ENCODE peak calls at places on chromosomes 6 and 20, in nine cellular contexts. One of them, this sample, is unnamed.

GRCh38 chr20:1946762-1947534 is 46.9 kb downstream of the PDYN start:
- DNase-seq in tibial nerve: peak
- DNase-seq in activated naive CD4-positive, alpha-beta T cell: no peak
- DNase-seq in activated gamma-delta T cell treated with anti-CD3 and anti-CD28 coated beads, Interleukin-2, amount 50 U/mL, for 16 hours: no peak
- DNase-seq in HS-5: no peak
- DNase-seq in aorta: peak
- DNase-seq in T-helper 17 cell: no peak
- DNase-seq in stimulated activated CD8-positive, alpha-beta memory T cell treated with anti-CD3 and anti-CD28 coated beads, Interleukin-2, amount 100 ng/mL, for 1 hour: no peak
- DNase-seq in kidney tubule cell: peak
- DNase-seq in this sample: peak

GRCh38 chr6:112189494-112189893 is 64.9 kb downstream of the LAMA4 start:
- DNase-seq in T-helper 17 cell: no peak
- DNase-seq in activated gamma-delta T cell treated with anti-CD3 and anti-CD28 coated beads, Interleukin-2, amount 50 U/mL, for 16 hours: no peak
- DNase-seq in HS-5: no peak
- DNase-seq in stimulated activated CD8-positive, alpha-beta memory T cell treated with anti-CD3 and anti-CD28 coated beads, Interleukin-2, amount 100 ng/mL, for 1 hour: no peak
- DNase-seq in tibial nerve: no peak
- DNase-seq in kidney tubule cell: peak
- DNase-seq in activated naive CD4-positive, alpha-beta T cell: no peak
- DNase-seq in aorta: no peak
- DNase-seq in this sample: no peak

GRCh38 chr20:61268024-61268423 is 16.0 kb downstream of the CDH4 start:
- DNase-seq in stimulated activated CD8-positive, alpha-beta memory T cell treated with anti-CD3 and anti-CD28 coated beads, Interleukin-2, amount 100 ng/mL, for 1 hour: no peak
- DNase-seq in tibial nerve: no peak
- DNase-seq in aorta: no peak
- DNase-seq in activated gamma-delta T cell treated with anti-CD3 and anti-CD28 coated beads, Interleukin-2, amount 50 U/mL, for 16 hours: no peak
- DNase-seq in kidney tubule cell: no peak
- DNase-seq in activated naive CD4-positive, alpha-beta T cell: no peak
- DNase-seq in HS-5: no peak
- DNase-seq in T-helper 17 cell: no peak
- DNase-seq in this sample: no peak

GRCh38 chr20:10925767-10926166 is 252.0 kb upstream of the JAG1 start:
- DNase-seq in activated gamma-delta T cell treated with anti-CD3 and anti-CD28 coated beads, Interleukin-2, amount 50 U/mL, for 16 hours: no peak
- DNase-seq in T-helper 17 cell: no peak
- DNase-seq in aorta: no peak
- DNase-seq in HS-5: no peak
- DNase-seq in activated naive CD4-positive, alpha-beta T cell: no peak
- DNase-seq in stimulated activated CD8-positive, alpha-beta memory T cell treated with anti-CD3 and anti-CD28 coated beads, Interleukin-2, amount 100 ng/mL, for 1 hour: no peak
- DNase-seq in tibial nerve: no peak
- DNase-seq in kidney tubule cell: peak
- DNase-seq in this sample: no peak

GRCh38 chr20:4266183-4266582 is 250.8 kb upstream of the RNF24 start:
- DNase-seq in kidney tubule cell: no peak
- DNase-seq in aorta: no peak
- DNase-seq in activated naive CD4-positive, alpha-beta T cell: no peak
- DNase-seq in activated gamma-delta T cell treated with anti-CD3 and anti-CD28 coated beads, Interleukin-2, amount 50 U/mL, for 16 hours: no peak
- DNase-seq in tibial nerve: no peak
- DNase-seq in stimulated activated CD8-positive, alpha-beta memory T cell treated with anti-CD3 and anti-CD28 coated beads, Interleukin-2, amount 100 ng/mL, for 1 hour: no peak
- DNase-seq in T-helper 17 cell: no peak
- DNase-seq in HS-5: no peak
- DNase-seq in this sample: no peak

GRCh38 chr6:88365656-88366055 is 199.5 kb upstream of the CNR1 start:
- DNase-seq in tibial nerve: no peak
- DNase-seq in stimulated activated CD8-positive, alpha-beta memory T cell treated with anti-CD3 and anti-CD28 coated beads, Interleukin-2, amount 100 ng/mL, for 1 hour: no peak
- DNase-seq in activated naive CD4-positive, alpha-beta T cell: no peak
- DNase-seq in HS-5: no peak
- DNase-seq in aorta: no peak
- DNase-seq in T-helper 17 cell: no peak
- DNase-seq in activated gamma-delta T cell treated with anti-CD3 and anti-CD28 coated beads, Interleukin-2, amount 50 U/mL, for 16 hours: no peak
- DNase-seq in kidney tubule cell: no peak
- DNase-seq in this sample: no peak

GRCh38 chr6:136566007-136566487 is 15.8 kb upstream of the MAP7 start:
- DNase-seq in tibial nerve: no peak
- DNase-seq in stimulated activated CD8-positive, alpha-beta memory T cell treated with anti-CD3 and anti-CD28 coated beads, Interleukin-2, amount 100 ng/mL, for 1 hour: no peak
- DNase-seq in T-helper 17 cell: no peak
- DNase-seq in aorta: no peak
- DNase-seq in activated gamma-delta T cell treated with anti-CD3 and anti-CD28 coated beads, Interleukin-2, amount 50 U/mL, for 16 hours: no peak
- DNase-seq in HS-5: no peak
- DNase-seq in activated naive CD4-positive, alpha-beta T cell: no peak
- DNase-seq in kidney tubule cell: no peak
- DNase-seq in this sample: peak

GRCh38 chr6:33118525-33119123 is 42.8 kb downstream of the HLA-DPB1 start:
- DNase-seq in stimulated activated CD8-positive, alpha-beta memory T cell treated with anti-CD3 and anti-CD28 coated beads, Interleukin-2, amount 100 ng/mL, for 1 hour: no peak
- DNase-seq in activated gamma-delta T cell treated with anti-CD3 and anti-CD28 coated beads, Interleukin-2, amount 50 U/mL, for 16 hours: no peak
- DNase-seq in HS-5: peak
- DNase-seq in kidney tubule cell: peak
- DNase-seq in T-helper 17 cell: no peak
- DNase-seq in activated naive CD4-positive, alpha-beta T cell: no peak
- DNase-seq in aorta: no peak
- DNase-seq in tibial nerve: peak
- DNase-seq in this sample: no peak

GRCh38 chr6:49552596-49552995 is 2.1 kb downstream of the C6orf141 start:
- DNase-seq in T-helper 17 cell: no peak
- DNase-seq in HS-5: no peak
- DNase-seq in tibial nerve: no peak
- DNase-seq in stimulated activated CD8-positive, alpha-beta memory T cell treated with anti-CD3 and anti-CD28 coated beads, Interleukin-2, amount 100 ng/mL, for 1 hour: no peak
- DNase-seq in kidney tubule cell: peak
- DNase-seq in activated naive CD4-positive, alpha-beta T cell: no peak
- DNase-seq in activated gamma-delta T cell treated with anti-CD3 and anti-CD28 coated beads, Interleukin-2, amount 50 U/mL, for 16 hours: no peak
- DNase-seq in aorta: no peak
- DNase-seq in this sample: no peak

GRCh38 chr20:44600758-44601562 is 18.6 kb downstream of the PKIG start:
- DNase-seq in HS-5: no peak
- DNase-seq in aorta: peak
- DNase-seq in kidney tubule cell: no peak
- DNase-seq in activated naive CD4-positive, alpha-beta T cell: no peak
- DNase-seq in T-helper 17 cell: no peak
- DNase-seq in stimulated activated CD8-positive, alpha-beta memory T cell treated with anti-CD3 and anti-CD28 coated beads, Interleukin-2, amount 100 ng/mL, for 1 hour: no peak
- DNase-seq in tibial nerve: no peak
- DNase-seq in activated gamma-delta T cell treated with anti-CD3 and anti-CD28 coated beads, Interleukin-2, amount 50 U/mL, for 16 hours: no peak
- DNase-seq in this sample: peak

GRCh38 chr20:23061713-23062561 is 12.5 kb upstream of the THBD start:
- DNase-seq in activated naive CD4-positive, alpha-beta T cell: no peak
- DNase-seq in HS-5: peak
- DNase-seq in T-helper 17 cell: no peak
- DNase-seq in activated gamma-delta T cell treated with anti-CD3 and anti-CD28 coated beads, Interleukin-2, amount 50 U/mL, for 16 hours: no peak
- DNase-seq in tibial nerve: no peak
- DNase-seq in aorta: peak
- DNase-seq in stimulated activated CD8-positive, alpha-beta memory T cell treated with anti-CD3 and anti-CD28 coated beads, Interleukin-2, amount 100 ng/mL, for 1 hour: no peak
- DNase-seq in kidney tubule cell: peak
- DNase-seq in this sample: peak

GRCh38 chr6:148304976-148305375 is 37.7 kb upstream of the SASH1 start:
- DNase-seq in tibial nerve: no peak
- DNase-seq in aorta: no peak
- DNase-seq in HS-5: peak
- DNase-seq in activated gamma-delta T cell treated with anti-CD3 and anti-CD28 coated beads, Interleukin-2, amount 50 U/mL, for 16 hours: no peak
- DNase-seq in activated naive CD4-positive, alpha-beta T cell: no peak
- DNase-seq in kidney tubule cell: peak
- DNase-seq in stimulated activated CD8-positive, alpha-beta memory T cell treated with anti-CD3 and anti-CD28 coated beads, Interleukin-2, amount 100 ng/mL, for 1 hour: no peak
- DNase-seq in T-helper 17 cell: no peak
- DNase-seq in this sample: no peak

GRCh38 chr6:119147101-119148053 is 68.9 kb upstream of the FAM184A start:
- DNase-seq in tibial nerve: peak
- DNase-seq in stimulated activated CD8-positive, alpha-beta memory T cell treated with anti-CD3 and anti-CD28 coated beads, Interleukin-2, amount 100 ng/mL, for 1 hour: no peak
- DNase-seq in activated gamma-delta T cell treated with anti-CD3 and anti-CD28 coated beads, Interleukin-2, amount 50 U/mL, for 16 hours: no peak
- DNase-seq in kidney tubule cell: peak
- DNase-seq in activated naive CD4-positive, alpha-beta T cell: no peak
- DNase-seq in T-helper 17 cell: no peak
- DNase-seq in HS-5: peak
- DNase-seq in aorta: peak
- DNase-seq in this sample: peak

GRCh38 chr6:9112548-9112947 is 677.2 kb upstream of the SLC35B3 start:
- DNase-seq in aorta: no peak
- DNase-seq in T-helper 17 cell: no peak
- DNase-seq in HS-5: no peak
- DNase-seq in stimulated activated CD8-positive, alpha-beta memory T cell treated with anti-CD3 and anti-CD28 coated beads, Interleukin-2, amount 100 ng/mL, for 1 hour: no peak
- DNase-seq in activated naive CD4-positive, alpha-beta T cell: no peak
- DNase-seq in kidney tubule cell: no peak
- DNase-seq in tibial nerve: no peak
- DNase-seq in activated gamma-delta T cell treated with anti-CD3 and anti-CD28 coated beads, Interleukin-2, amount 50 U/mL, for 16 hours: no peak
- DNase-seq in this sample: no peak